ENCODE peak calls at places on chromosomes 3 and 15, in six cellular contexts. R, S, T, I, N and Q are unnamed samples.

GRCh38 chr15:29529043-29529442 is 259.4 kb upstream of the NSMCE3 start:
- DNase-seq in N (no peak), S (no peak), R (no peak), I (no peak), T (no peak), Q (no peak)

GRCh38 chr3:15243822-15244482 is 37.9 kb downstream of the CAPN7 start:
- DNase-seq in I (no peak), N (no peak), R (no peak), T (no peak), S (no peak), Q (no peak)

GRCh38 chr15:70281811-70282307 is 184.1 kb upstream of the TLE3 start:
- DNase-seq in R (peak), S (no peak), N (peak), T (no peak), I (peak), Q (no peak)

GRCh38 chr15:92429378-92430066 is 35.8 kb downstream of the ST8SIA2 start:
- DNase-seq in I (peak), N (peak), T (peak), S (no peak), R (peak), Q (no peak)

GRCh38 chr15:71451080-71451479 is 335.8 kb downstream of the THSD4 start:
- DNase-seq in T (no peak), N (no peak), I (no peak), S (no peak), R (peak), Q (no peak)

GRCh38 chr3:37709946-37710345 is 151.7 kb upstream of the CTDSPL start:
- DNase-seq in R (no peak), N (no peak), S (no peak), I (no peak), T (no peak), Q (no peak)

GRCh38 chr3:127729556-127730056 is 56.9 kb downstream of the ABTB1 start:
- DNase-seq in N (no peak), I (no peak), S (no peak), R (peak), T (no peak), Q (no peak)

GRCh38 chr3:63349583-63350177 is 71.6 kb downstream of the SYNPR start:
- DNase-seq in R (peak), S (no peak), T (peak), I (peak), N (peak), Q (peak)

GRCh38 chr3:129317014-129317771 is 38.5 kb downstream of the HMCES start:
- DNase-seq in T (no peak), R (no peak), N (no peak), S (no peak), I (no peak), Q (no peak)

GRCh38 chr3:129320261-129320660 is 41.6 kb downstream of the HMCES start:
- DNase-seq in T (no peak), S (no peak), N (no peak), R (no peak), I (no peak), Q (no peak)

GRCh38 chr3:129316121-129317013 is 37.7 kb downstream of the HMCES start:
- DNase-seq in I (peak), N (peak), T (peak), S (peak), R (peak), Q (peak)

GRCh38 chr3:129318921-129319320 is 40.3 kb downstream of the HMCES start:
- DNase-seq in N (no peak), I (no peak), R (no peak), S (no peak), T (no peak), Q (no peak)

DNA sequence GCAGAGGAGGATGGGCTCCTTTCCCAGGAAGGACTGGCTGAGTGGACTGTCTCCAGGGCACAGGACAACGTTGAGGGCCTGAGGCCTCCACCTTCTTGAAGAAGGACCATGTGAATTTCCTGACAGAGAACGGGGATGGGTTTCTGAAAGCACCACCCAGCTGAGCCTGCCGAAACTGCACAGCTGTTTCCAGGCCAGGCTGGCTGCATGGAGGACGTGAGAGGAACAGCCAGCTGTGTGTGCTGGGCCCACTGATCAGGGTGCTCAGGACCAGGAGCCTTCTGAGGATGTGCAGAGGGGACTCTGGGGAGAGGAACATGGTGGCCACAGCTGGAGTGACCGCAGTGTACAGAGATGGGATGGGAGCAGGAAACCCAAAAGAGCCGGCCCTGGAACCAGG is 39.2 kb downstream of the HMCES start:
- DNase-seq in R (no peak), N (no peak), S (no peak), I (no peak), T (no peak), Q (no peak)
- H3K4me3 ChIP-seq in R (no peak), N (no peak), S (no peak), I (no peak), T (no peak), Q (no peak)

GRCh38 chr15:41570764-41571163 is 11.8 kb downstream of the TYRO3 start:
- DNase-seq in I (no peak), R (no peak), T (no peak), S (no peak), N (no peak), Q (no peak)
- H3K4me3 ChIP-seq in I (no peak), R (no peak), T (no peak), S (no peak), N (no peak), Q (no peak)

DNA sequence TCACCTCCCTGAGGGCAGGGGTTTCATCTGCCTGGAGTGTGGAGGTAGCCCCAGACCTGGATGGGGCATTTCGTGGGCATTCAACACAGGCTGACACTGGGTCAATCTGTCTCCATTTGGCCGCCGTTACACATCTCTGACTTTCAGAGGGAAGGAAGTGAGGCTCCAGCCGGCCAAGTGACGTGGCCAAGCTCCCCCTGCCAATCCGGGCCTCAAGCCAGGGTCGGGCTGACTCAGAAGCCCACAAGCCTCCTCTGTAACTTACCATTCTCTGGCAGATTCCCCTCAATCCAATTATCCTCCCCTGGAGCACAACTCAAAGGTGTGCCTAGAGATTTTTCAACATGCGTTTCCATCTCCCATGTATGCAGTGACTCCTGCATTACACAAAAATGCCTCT is 227.6 kb downstream of the KLF13 start:
- DNase-seq in I (peak), S (no peak), R (peak), N (peak), T (peak), Q (no peak)
- H3K4me3 ChIP-seq in I (no peak), S (no peak), R (no peak), N (no peak), T (no peak), Q (no peak)

GRCh38 chr3:88132894-88133293 is 16.9 kb upstream of the C3orf38 start:
- DNase-seq in I (no peak), R (no peak), N (no peak), T (no peak), S (no peak), Q (no peak)

GRCh38 chr3:88133711-88134263 is 16.0 kb upstream of the C3orf38 start:
- DNase-seq in N (no peak), T (no peak), I (no peak), R (no peak), S (no peak), Q (no peak)

DNA sequence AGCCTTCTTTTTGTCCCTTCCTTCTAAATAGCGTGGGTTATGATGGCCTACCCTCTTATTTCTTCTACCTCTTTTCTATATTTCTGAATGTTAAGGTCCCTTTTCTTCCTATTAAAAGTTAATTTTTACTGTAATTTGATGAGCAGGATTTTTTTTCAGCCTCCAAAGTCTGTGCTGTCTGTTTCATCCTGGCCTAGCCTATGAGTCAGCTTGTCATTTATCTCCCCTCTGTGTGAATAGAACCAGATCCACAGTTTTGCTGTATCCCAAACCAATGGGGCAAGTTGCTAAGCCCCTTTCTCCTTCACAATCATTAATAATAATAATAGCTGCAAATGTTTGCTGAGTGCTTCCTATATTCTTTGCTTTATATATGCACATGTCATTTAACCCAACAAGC is 18.1 kb upstream of the C3orf38 start:
- DNase-seq in N (peak), T (no peak), R (no peak), S (no peak), I (no peak), Q (no peak)
- H3K4me3 ChIP-seq in N (no peak), T (no peak), R (no peak), S (no peak), I (no peak), Q (no peak)

GRCh38 chr15:90401499-90401898 is 13.5 kb downstream of the IQGAP1 start:
- DNase-seq in I (no peak), R (no peak), N (no peak), S (no peak), T (peak), Q (no peak)

GRCh38 chr15:90400005-90400758 is 12.1 kb downstream of the IQGAP1 start:
- DNase-seq in S (no peak), R (no peak), I (no peak), N (no peak), T (no peak), Q (no peak)

GRCh38 chr15:90402806-90403205 is 14.8 kb downstream of the IQGAP1 start:
- DNase-seq in I (no peak), R (no peak), S (no peak), N (peak), T (no peak), Q (no peak)

GRCh38 chr15:90400759-90401314 is 12.8 kb downstream of the IQGAP1 start:
- DNase-seq in T (peak), N (peak), I (peak), R (peak), S (no peak), Q (peak)

GRCh38 chr15:90402230-90402629 is 14.2 kb downstream of the IQGAP1 start:
- DNase-seq in N (peak), R (peak), I (peak), S (no peak), T (peak), Q (no peak)
- H3K4me3 ChIP-seq in N (no peak), R (no peak), I (no peak), S (no peak), T (no peak), Q (no peak)

GRCh38 chr3:156718622-156719300 is 44.4 kb downstream of the TIPARP start:
- DNase-seq in R (no peak), T (peak), N (no peak), I (no peak), S (no peak), Q (no peak)

GRCh38 chr3:156725706-156726105 is 51.3 kb downstream of the TIPARP start:
- DNase-seq in I (no peak), S (no peak), R (no peak), T (no peak), N (no peak), Q (no peak)

GRCh38 chr3:156723182-156723619 is 48.8 kb downstream of the TIPARP start:
- DNase-seq in R (no peak), S (no peak), I (no peak), T (no peak), N (peak), Q (no peak)

GRCh38 chr3:156722219-156722618 is 47.8 kb downstream of the TIPARP start:
- DNase-seq in I (no peak), T (no peak), S (no peak), N (no peak), R (no peak), Q (no peak)

DNA sequence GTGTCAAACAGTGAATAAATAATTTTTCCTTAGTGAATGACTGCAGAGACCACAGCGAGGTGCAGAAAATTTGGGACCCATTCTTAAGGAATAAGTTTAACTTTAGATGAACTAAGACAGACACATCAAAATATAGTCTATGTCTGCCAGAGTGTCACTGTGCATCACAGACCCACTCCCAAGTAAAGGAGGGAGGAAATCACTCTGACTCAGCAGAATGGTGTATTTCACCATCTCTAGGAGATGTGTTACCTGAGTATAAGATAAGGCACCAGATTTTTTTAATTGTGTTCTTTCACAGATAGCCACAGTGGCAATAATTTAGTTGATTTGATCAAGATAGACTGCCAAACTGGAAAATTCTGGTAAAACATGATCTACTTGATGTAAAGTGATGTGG is 47.3 kb downstream of the TIPARP start:
- DNase-seq in N (no peak), T (no peak), I (no peak), R (no peak), S (no peak), Q (no peak)
- H3K4me3 ChIP-seq in N (no peak), T (no peak), I (no peak), R (no peak), S (no peak), Q (no peak)

GRCh38 chr3:40290396-40290795 is 19.1 kb upstream of the EIF1B start:
- DNase-seq in N (no peak), I (no peak), S (no peak), T (no peak), R (no peak), Q (no peak)

GRCh38 chr3:40292637-40293036 is 16.9 kb upstream of the EIF1B start:
- DNase-seq in N (no peak), S (no peak), T (no peak), I (no peak), R (no peak), Q (no peak)

GRCh38 chr3:40294434-40294833 is 15.1 kb upstream of the EIF1B start:
- DNase-seq in R (no peak), I (no peak), S (no peak), T (no peak), N (no peak), Q (no peak)

GRCh38 chr3:40287248-40287647 is 22.3 kb upstream of the EIF1B start:
- DNase-seq in T (no peak), I (no peak), S (no peak), R (no peak), N (no peak), Q (no peak)

DNA sequence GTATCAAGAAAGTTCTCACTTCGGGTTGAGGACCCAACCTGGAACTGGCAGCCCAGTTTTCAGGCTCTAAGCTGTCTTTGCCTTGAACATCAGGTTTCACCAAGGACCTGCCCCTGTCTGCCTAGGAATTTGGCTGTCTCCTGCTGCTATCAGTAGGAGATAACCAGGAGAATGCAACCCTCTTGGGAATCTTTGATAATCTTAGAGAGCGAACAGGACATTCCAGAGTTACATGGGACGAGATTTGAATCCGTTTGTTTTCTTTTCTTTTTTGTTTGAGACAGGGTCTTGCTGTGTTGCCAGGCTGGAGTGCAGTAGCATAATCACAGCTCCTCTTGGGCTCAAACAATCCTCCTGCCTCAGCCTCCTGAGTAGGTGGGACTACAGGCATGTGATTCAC is 18.0 kb upstream of the EIF1B start:
- DNase-seq in I (no peak), T (no peak), R (no peak), S (no peak), N (no peak), Q (no peak)
- H3K4me3 ChIP-seq in I (no peak), T (no peak), R (no peak), S (no peak), N (no peak), Q (no peak)

DNA sequence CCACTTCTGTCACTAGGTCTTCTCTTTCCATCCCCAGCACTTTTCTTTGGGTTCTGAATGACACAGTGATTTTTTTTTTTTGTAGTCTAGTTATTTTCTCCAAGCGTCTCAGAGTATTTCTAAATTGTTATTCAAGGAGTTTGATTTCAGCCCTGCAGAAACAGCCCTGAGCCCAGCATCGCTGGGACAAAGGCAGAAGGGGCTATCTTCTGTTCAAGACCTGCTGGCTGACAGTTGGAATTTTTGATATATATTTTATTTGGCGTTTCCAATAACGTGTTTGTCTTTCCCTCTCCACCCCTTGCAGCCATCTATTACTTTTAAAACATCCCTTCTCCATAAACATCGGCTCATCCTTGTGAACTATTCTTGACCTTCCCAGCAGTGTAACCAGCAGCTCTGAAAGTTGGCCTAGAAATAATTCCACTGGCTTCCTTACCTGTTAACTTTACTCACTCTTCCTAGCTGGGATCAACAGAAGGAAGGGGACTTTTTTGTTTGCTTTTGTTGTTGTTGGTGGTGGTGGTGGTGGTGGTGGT is 5.5 kb upstream of the MEIS2 start:
- DNase-seq in R (peak), N (no peak), T (no peak), I (no peak), S (no peak), Q (no peak)
- H3K4me3 ChIP-seq in R (peak), N (peak), T (no peak), I (no peak), S (no peak), Q (no peak)